ENCODE peak calls at places on chromosomes 2 and 18, in seven cellular contexts. One of them, this sample, is unnamed.

GRCh38 chr18:55997156-55997561 is 409.2 kb upstream of the TCF4 start:
- DNase-seq in foreskin fibroblast: no peak
- DNase-seq in K562: no peak
- DNase-seq in GM12864: no peak
- DNase-seq in kidney epithelial cell: no peak
- DNase-seq in CD4-positive, alpha-beta T cell: no peak
- DNase-seq in HFF-Myc: no peak
- DNase-seq in this sample: no peak

GRCh38 chr2:46643951-46644350 is 164.6 kb downstream of the TMEM247 start:
- DNase-seq in foreskin fibroblast: no peak
- DNase-seq in K562: no peak
- DNase-seq in GM12864: no peak
- DNase-seq in kidney epithelial cell: no peak
- DNase-seq in CD4-positive, alpha-beta T cell: no peak
- DNase-seq in HFF-Myc: no peak
- DNase-seq in this sample: no peak

GRCh38 chr2:190354003-190354690 is 10.8 kb downstream of the INPP1 start:
- DNase-seq in foreskin fibroblast: peak
- DNase-seq in K562: peak
- DNase-seq in GM12864: no peak
- DNase-seq in kidney epithelial cell: no peak
- DNase-seq in CD4-positive, alpha-beta T cell: no peak
- DNase-seq in HFF-Myc: no peak
- DNase-seq in this sample: no peak

GRCh38 chr2:70675862-70676261 is 92.1 kb downstream of the ADD2 start:
- DNase-seq in foreskin fibroblast: no peak
- DNase-seq in K562: no peak
- DNase-seq in GM12864: no peak
- DNase-seq in kidney epithelial cell: no peak
- DNase-seq in CD4-positive, alpha-beta T cell: no peak
- DNase-seq in HFF-Myc: no peak
- DNase-seq in this sample: no peak

GRCh38 chr2:235511187-235511661 is 17.4 kb downstream of the AGAP1 start:
- DNase-seq in foreskin fibroblast: peak
- DNase-seq in K562: no peak
- DNase-seq in GM12864: no peak
- DNase-seq in kidney epithelial cell: peak
- DNase-seq in CD4-positive, alpha-beta T cell: no peak
- DNase-seq in HFF-Myc: no peak
- DNase-seq in this sample: no peak

GRCh38 chr2:161096336-161096735 is 63.9 kb upstream of the TANK start:
- DNase-seq in foreskin fibroblast: peak
- DNase-seq in K562: no peak
- DNase-seq in GM12864: no peak
- DNase-seq in kidney epithelial cell: no peak
- DNase-seq in CD4-positive, alpha-beta T cell: no peak
- DNase-seq in HFF-Myc: no peak
- DNase-seq in this sample: no peak

GRCh38 chr18:13401404-13401803 is 182.8 kb downstream of the LDLRAD4 start:
- DNase-seq in foreskin fibroblast: no peak
- DNase-seq in K562: no peak
- DNase-seq in GM12864: no peak
- DNase-seq in kidney epithelial cell: no peak
- DNase-seq in CD4-positive, alpha-beta T cell: no peak
- DNase-seq in HFF-Myc: no peak
- DNase-seq in this sample: no peak

GRCh38 chr2:168135630-168136029 is 111.8 kb downstream of the STK39 start:
- DNase-seq in foreskin fibroblast: no peak
- DNase-seq in K562: no peak
- DNase-seq in GM12864: no peak
- DNase-seq in kidney epithelial cell: no peak
- DNase-seq in CD4-positive, alpha-beta T cell: no peak
- DNase-seq in HFF-Myc: no peak
- DNase-seq in this sample: no peak

GRCh38 chr2:173272895-173273294 is 81.8 kb upstream of the CDCA7 start:
- DNase-seq in foreskin fibroblast: peak
- DNase-seq in K562: no peak
- DNase-seq in GM12864: no peak
- DNase-seq in kidney epithelial cell: no peak
- DNase-seq in CD4-positive, alpha-beta T cell: no peak
- DNase-seq in HFF-Myc: no peak
- DNase-seq in this sample: no peak

GRCh38 chr2:68734688-68735525 is at the start of gene ARHGAP25:
- DNase-seq in foreskin fibroblast: no peak
- DNase-seq in K562: no peak
- DNase-seq in GM12864: peak
- DNase-seq in kidney epithelial cell: no peak
- DNase-seq in CD4-positive, alpha-beta T cell: no peak
- DNase-seq in HFF-Myc: no peak
- DNase-seq in this sample: no peak

GRCh38 chr18:25164837-25165791 is 186.9 kb downstream of the ZNF521 start:
- DNase-seq in foreskin fibroblast: peak
- DNase-seq in K562: no peak
- DNase-seq in GM12864: peak
- DNase-seq in kidney epithelial cell: peak
- DNase-seq in CD4-positive, alpha-beta T cell: no peak
- DNase-seq in HFF-Myc: peak
- DNase-seq in this sample: peak

GRCh38 chr2:151823651-151824050 is 4.6 kb downstream of the ARL5A start:
- DNase-seq in foreskin fibroblast: peak
- DNase-seq in K562: no peak
- DNase-seq in GM12864: no peak
- DNase-seq in kidney epithelial cell: no peak
- DNase-seq in CD4-positive, alpha-beta T cell: no peak
- DNase-seq in HFF-Myc: no peak
- DNase-seq in this sample: no peak

GRCh38 chr2:233821196-233821595 is 33.1 kb downstream of the HJURP start:
- DNase-seq in foreskin fibroblast: no peak
- DNase-seq in K562: no peak
- DNase-seq in GM12864: no peak
- DNase-seq in kidney epithelial cell: no peak
- DNase-seq in CD4-positive, alpha-beta T cell: peak
- DNase-seq in HFF-Myc: no peak
- DNase-seq in this sample: no peak

GRCh38 chr2:233822781-233823730 is 31.3 kb downstream of the HJURP start:
- DNase-seq in foreskin fibroblast: no peak
- DNase-seq in K562: no peak
- DNase-seq in GM12864: no peak
- DNase-seq in kidney epithelial cell: no peak
- DNase-seq in CD4-positive, alpha-beta T cell: peak
- DNase-seq in HFF-Myc: no peak
- DNase-seq in this sample: no peak

GRCh38 chr2:233822101-233822771 is 32.1 kb downstream of the HJURP start:
- DNase-seq in foreskin fibroblast: no peak
- DNase-seq in K562: no peak
- DNase-seq in GM12864: no peak
- DNase-seq in kidney epithelial cell: no peak
- DNase-seq in CD4-positive, alpha-beta T cell: peak
- DNase-seq in HFF-Myc: no peak
- DNase-seq in this sample: no peak

GRCh38 chr2:233820766-233821105 is 33.6 kb downstream of the HJURP start:
- DNase-seq in foreskin fibroblast: no peak
- DNase-seq in K562: no peak
- DNase-seq in GM12864: no peak
- DNase-seq in kidney epithelial cell: no peak
- DNase-seq in CD4-positive, alpha-beta T cell: peak
- DNase-seq in HFF-Myc: no peak
- DNase-seq in this sample: no peak

DNA sequence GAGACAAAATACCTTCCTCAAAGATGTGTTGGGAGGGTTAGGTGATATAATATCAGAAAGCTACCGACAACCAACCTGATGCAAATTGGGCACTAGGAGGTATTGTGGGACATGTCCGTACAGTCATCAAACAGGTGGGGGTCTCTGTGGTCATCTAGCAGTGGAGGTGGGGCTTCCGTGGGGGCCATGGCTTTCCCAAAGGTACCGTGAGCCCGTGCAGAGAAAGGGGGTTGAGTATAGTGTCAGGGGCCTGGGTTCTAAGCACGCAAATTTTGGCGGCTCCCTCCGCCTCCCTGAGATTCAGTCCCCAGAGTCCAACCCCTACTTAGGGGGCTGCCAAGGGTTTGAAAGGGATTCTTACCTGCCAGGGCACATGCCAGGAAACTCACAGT is 32.6 kb downstream of the HJURP start:
- DNase-seq in foreskin fibroblast: no peak
- DNase-seq in K562: no peak
- DNase-seq in GM12864: no peak
- DNase-seq in kidney epithelial cell: no peak
- DNase-seq in CD4-positive, alpha-beta T cell: peak
- DNase-seq in HFF-Myc: no peak
- DNase-seq in this sample: no peak
- TF ChIP-seq CTCF in foreskin fibroblast: no peak
- TF ChIP-seq CTCF in K562: no peak
- TF ChIP-seq CTCF in GM12864: no peak
- TF ChIP-seq CTCF in kidney epithelial cell: no peak
- TF ChIP-seq CTCF in CD4-positive, alpha-beta T cell: no peak
- TF ChIP-seq CTCF in HFF-Myc: no peak
- TF ChIP-seq CTCF in this sample: no peak

DNA sequence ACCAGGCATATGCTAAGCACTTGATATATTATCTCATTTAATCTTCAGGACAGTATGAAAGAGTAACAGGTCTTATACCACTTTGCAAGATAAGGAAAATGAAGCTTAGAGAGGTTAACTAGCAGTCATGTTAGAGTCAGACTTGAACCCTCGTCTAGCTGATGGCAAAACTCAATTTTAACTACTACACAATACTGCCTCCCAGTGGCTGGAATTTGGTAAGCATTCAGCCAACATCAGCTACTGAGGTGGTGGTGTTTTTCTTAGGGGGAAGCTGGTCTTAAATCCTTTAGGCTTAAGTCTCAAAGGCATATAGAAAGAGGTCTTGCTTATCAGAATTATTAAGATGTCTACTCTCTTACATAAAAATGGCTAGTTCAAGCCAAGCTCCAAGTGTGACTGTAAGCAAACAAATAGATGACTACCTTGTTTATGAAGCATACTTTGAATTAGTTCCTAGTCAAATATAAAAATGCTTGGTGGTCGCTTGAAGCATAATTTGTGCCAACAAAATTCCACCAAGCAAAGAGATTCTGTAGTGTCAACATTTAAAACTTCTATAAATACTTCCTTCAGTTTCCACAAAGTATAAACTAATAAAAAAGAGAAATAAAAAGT is 325.4 kb upstream of the FIGN start:
- DNase-seq in foreskin fibroblast: peak
- DNase-seq in K562: peak
- DNase-seq in GM12864: peak
- DNase-seq in kidney epithelial cell: no peak
- DNase-seq in CD4-positive, alpha-beta T cell: no peak
- DNase-seq in HFF-Myc: no peak
- DNase-seq in this sample: peak
- TF ChIP-seq CTCF in foreskin fibroblast: peak
- TF ChIP-seq CTCF in K562: peak
- TF ChIP-seq CTCF in GM12864: peak
- TF ChIP-seq CTCF in kidney epithelial cell: peak
- TF ChIP-seq CTCF in CD4-positive, alpha-beta T cell: no peak
- TF ChIP-seq CTCF in HFF-Myc: peak
- TF ChIP-seq CTCF in this sample: peak

GRCh38 chr18:49335677-49336076 is 124.8 kb downstream of the DYM start:
- DNase-seq in foreskin fibroblast: no peak
- DNase-seq in K562: no peak
- DNase-seq in GM12864: no peak
- DNase-seq in kidney epithelial cell: no peak
- DNase-seq in CD4-positive, alpha-beta T cell: no peak
- DNase-seq in HFF-Myc: no peak
- DNase-seq in this sample: no peak
- TF ChIP-seq CTCF in foreskin fibroblast: no peak
- TF ChIP-seq CTCF in K562: peak
- TF ChIP-seq CTCF in GM12864: peak
- TF ChIP-seq CTCF in kidney epithelial cell: peak
- TF ChIP-seq CTCF in CD4-positive, alpha-beta T cell: peak
- TF ChIP-seq CTCF in HFF-Myc: peak
- TF ChIP-seq CTCF in this sample: no peak

GRCh38 chr2:231008131-231008530 is 12.2 kb downstream of the SPATA3 start:
- DNase-seq in foreskin fibroblast: no peak
- DNase-seq in K562: no peak
- DNase-seq in GM12864: no peak
- DNase-seq in kidney epithelial cell: no peak
- DNase-seq in CD4-positive, alpha-beta T cell: no peak
- DNase-seq in HFF-Myc: no peak
- DNase-seq in this sample: no peak
- TF ChIP-seq CTCF in foreskin fibroblast: no peak
- TF ChIP-seq CTCF in K562: no peak
- TF ChIP-seq CTCF in GM12864: no peak
- TF ChIP-seq CTCF in kidney epithelial cell: no peak
- TF ChIP-seq CTCF in CD4-positive, alpha-beta T cell: no peak
- TF ChIP-seq CTCF in HFF-Myc: no peak
- TF ChIP-seq CTCF in this sample: no peak

DNA sequence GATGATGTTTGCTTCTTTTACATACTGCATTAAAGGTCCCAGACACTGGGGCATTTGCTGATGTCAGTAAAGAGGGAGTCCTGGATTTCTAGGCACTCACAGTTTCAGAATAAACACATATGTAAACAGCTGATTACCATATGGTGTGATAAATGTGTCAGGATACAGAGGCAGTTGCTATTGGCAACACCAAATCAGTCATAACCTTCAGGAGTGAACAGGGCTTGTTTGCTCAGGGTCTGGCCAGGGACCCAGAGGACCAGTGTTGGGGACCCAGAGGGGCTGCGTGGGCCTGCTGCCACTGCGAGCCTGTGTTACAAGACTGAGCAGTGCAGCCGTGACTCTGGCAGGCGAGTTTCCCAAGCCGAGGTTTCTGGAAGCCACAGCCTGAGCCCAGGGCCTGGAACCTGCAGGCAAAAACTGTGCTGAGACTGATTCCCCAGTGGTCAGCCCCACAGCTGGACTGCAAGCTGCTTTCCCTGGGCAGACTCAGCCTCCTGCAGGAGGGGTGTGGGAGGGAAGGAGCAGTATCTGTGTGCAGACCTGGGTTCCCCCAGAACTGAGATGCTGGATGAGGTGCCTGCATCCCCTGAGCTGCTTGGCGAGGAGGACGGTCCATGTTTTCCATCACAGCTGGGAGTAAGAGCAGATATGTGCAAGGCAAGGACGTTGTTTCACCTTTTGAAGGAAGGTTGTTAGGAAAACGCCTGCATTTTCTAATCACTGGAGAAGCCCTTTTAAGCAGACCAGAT is 23.6 kb downstream of the ASAP2 start:
- DNase-seq in foreskin fibroblast: peak
- DNase-seq in K562: no peak
- DNase-seq in GM12864: no peak
- DNase-seq in kidney epithelial cell: no peak
- DNase-seq in CD4-positive, alpha-beta T cell: no peak
- DNase-seq in HFF-Myc: no peak
- DNase-seq in this sample: no peak
- TF ChIP-seq CTCF in foreskin fibroblast: peak
- TF ChIP-seq CTCF in K562: no peak
- TF ChIP-seq CTCF in GM12864: no peak
- TF ChIP-seq CTCF in kidney epithelial cell: no peak
- TF ChIP-seq CTCF in CD4-positive, alpha-beta T cell: no peak
- TF ChIP-seq CTCF in HFF-Myc: no peak
- TF ChIP-seq CTCF in this sample: no peak

GRCh38 chr2:86436328-86436727 is 4.8 kb upstream of the KDM3A start:
- DNase-seq in foreskin fibroblast: no peak
- DNase-seq in K562: no peak
- DNase-seq in GM12864: no peak
- DNase-seq in kidney epithelial cell: no peak
- DNase-seq in CD4-positive, alpha-beta T cell: no peak
- DNase-seq in HFF-Myc: no peak
- DNase-seq in this sample: no peak
- TF ChIP-seq CTCF in foreskin fibroblast: no peak
- TF ChIP-seq CTCF in K562: no peak
- TF ChIP-seq CTCF in GM12864: no peak
- TF ChIP-seq CTCF in kidney epithelial cell: no peak
- TF ChIP-seq CTCF in CD4-positive, alpha-beta T cell: no peak
- TF ChIP-seq CTCF in HFF-Myc: no peak
- TF ChIP-seq CTCF in this sample: no peak

GRCh38 chr18:22337311-22337710 is 80.4 kb downstream of the CTAGE1 start:
- DNase-seq in foreskin fibroblast: no peak
- DNase-seq in K562: no peak
- DNase-seq in GM12864: no peak
- DNase-seq in kidney epithelial cell: no peak
- DNase-seq in CD4-positive, alpha-beta T cell: no peak
- DNase-seq in HFF-Myc: no peak
- DNase-seq in this sample: no peak
- TF ChIP-seq CTCF in foreskin fibroblast: no peak
- TF ChIP-seq CTCF in K562: no peak
- TF ChIP-seq CTCF in GM12864: no peak
- TF ChIP-seq CTCF in kidney epithelial cell: no peak
- TF ChIP-seq CTCF in CD4-positive, alpha-beta T cell: no peak
- TF ChIP-seq CTCF in HFF-Myc: no peak
- TF ChIP-seq CTCF in this sample: no peak

This sample was measured in GM13976.